ENCODE peak calls at places on chromosomes 6 and 20, in seven cellular contexts. Y is brain microvascular endothelial cell, D is PC-3, L is thoracic aorta, P is GM06990, W is K562, M is tibial nerve. C is an unnamed sample.

GRCh38 chr20:47258745-47259695 is 97.5 kb downstream of the ZMYND8 start:
- DNase-seq in W (no peak), Y (peak; percentile 66), L (peak; percentile 29), M (peak; percentile 43), P (peak; percentile 42), D (peak; percentile 17), C (no peak)

GRCh38 chr20:46323557-46323956 is 15.3 kb upstream of the CDH22 start:
- DNase-seq in L (no peak), P (no peak), W (no peak), M (no peak), D (no peak), Y (no peak), C (no peak)

GRCh38 chr6:119308048-119308570 is 41.5 kb downstream of the MAN1A1 start:
- DNase-seq in Y (peak; percentile 49), D (peak; percentile 78), L (no peak), M (no peak), W (peak; percentile 60), P (no peak), C (peak; percentile 32)

GRCh38 chr20:50783390-50783789 is 11.5 kb upstream of the BCAS4 start:
- DNase-seq in L (no peak), M (no peak), W (no peak), D (no peak), P (no peak), Y (no peak), C (no peak)

GRCh38 chr6:39980839-39981580 is 46.7 kb upstream of the MOCS1 start:
- DNase-seq in Y (peak; percentile 51), M (peak; percentile 65), W (peak; percentile 78), P (no peak), L (no peak), D (peak; percentile 50), C (no peak)

GRCh38 chr6:151763303-151763702 is 44.2 kb upstream of the ESR1 start:
- DNase-seq in M (peak; percentile 26), Y (peak; percentile 52), L (no peak), D (peak; percentile 69), P (no peak), W (no peak), C (no peak)

GRCh38 chr20:4025125-4025524 is 9.8 kb upstream of the RNF24 start:
- DNase-seq in M (no peak), L (no peak), P (no peak), D (no peak), Y (no peak), W (no peak), C (no peak)

GRCh38 chr6:90121982-90122381 is 174.7 kb downstream of the BACH2 start:
- DNase-seq in W (no peak), L (no peak), P (peak; percentile 15), M (no peak), Y (no peak), D (peak; percentile 15), C (peak; percentile 66)

GRCh38 chr6:162184465-162184864 is 543.1 kb downstream of the PRKN start:
- DNase-seq in W (no peak), M (no peak), D (no peak), Y (peak; percentile 89), L (no peak), P (no peak), C (no peak)

GRCh38 chr6:91476000-91476399 is 889.1 kb upstream of the MAP3K7 start:
- DNase-seq in D (peak; percentile 82), M (no peak), W (no peak), P (no peak), Y (peak; percentile 75), L (no peak), C (peak; percentile 76)

GRCh38 chr6:2216794-2217383 is 28.5 kb downstream of the GMDS start:
- DNase-seq in Y (no peak), W (no peak), D (no peak), M (no peak), P (no peak), L (no peak), C (no peak)

GRCh38 chr20:20864346-20865096 is 152.1 kb upstream of the RALGAPA2 start:
- DNase-seq in W (peak; percentile 17), Y (no peak), P (no peak), L (no peak), D (peak; percentile 51), M (no peak), C (no peak)

GRCh38 chr6:89894169-89894568 is at the start of gene GJA10:
- DNase-seq in L (no peak), M (no peak), Y (no peak), P (no peak), D (no peak), W (no peak), C (no peak)

GRCh38 chr20:4919047-4919704 is 82.1 kb downstream of the SLC23A2 start:
- DNase-seq in Y (no peak), D (no peak), M (no peak), W (no peak), P (no peak), L (no peak), C (no peak)

GRCh38 chr20:40592891-40593290 is 96.1 kb downstream of the MAFB start:
- DNase-seq in P (no peak), Y (no peak), W (no peak), M (no peak), L (no peak), D (no peak), C (no peak)

GRCh38 chr6:56450882-56451739 is 191.6 kb downstream of the DST start:
- DNase-seq in M (no peak), D (no peak), Y (peak; percentile 29), W (no peak), L (no peak), P (no peak), C (peak; percentile 64)

GRCh38 chr6:31007694-31008093 is 2.6 kb upstream of the MUC22 start:
- DNase-seq in Y (peak; percentile 82), M (no peak), P (no peak), W (no peak), L (no peak), D (peak; percentile 97), C (peak; percentile 32)

GRCh38 chr20:40009542-40009941 is 679.5 kb downstream of the MAFB start:
- DNase-seq in W (no peak), D (no peak), M (no peak), Y (peak; percentile 18), L (no peak), P (no peak), C (no peak)

GRCh38 chr20:24034820-24035219 is 46.2 kb upstream of the GGTLC1 start:
- DNase-seq in P (no peak), W (no peak), L (no peak), M (no peak), D (peak; percentile 99), Y (peak; percentile 22), C (peak; percentile 76)

GRCh38 chr6:170129691-170130171 is 161.1 kb downstream of the DLL1 start:
- DNase-seq in M (no peak), P (no peak), L (no peak), W (no peak), D (peak; percentile 3), Y (no peak), C (peak; percentile 47)

DNA sequence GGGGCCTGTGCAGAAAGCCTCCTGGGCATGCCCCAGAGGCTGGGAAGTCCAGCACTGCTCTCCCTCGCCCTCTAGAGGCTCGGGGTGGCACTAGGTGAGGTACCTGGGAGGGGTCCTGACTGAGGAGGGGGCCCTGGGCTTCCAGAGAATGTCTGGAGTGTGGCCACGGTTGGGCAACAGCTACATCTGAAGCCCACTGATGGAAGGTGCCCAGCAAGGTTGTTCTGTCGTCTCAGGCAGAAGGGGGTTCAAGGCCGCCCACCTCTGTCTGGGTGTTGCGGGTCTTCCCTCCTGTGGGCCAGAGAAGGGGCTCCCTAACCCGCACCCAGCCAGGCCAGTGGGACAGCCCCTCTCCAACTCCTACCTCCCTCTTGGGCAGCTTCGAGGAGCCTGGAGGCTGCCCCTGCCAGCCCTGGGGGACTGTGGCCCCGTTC is 11.4 kb upstream of the VEGFA start:
- DNase-seq in W (peak; percentile 57), M (no peak), Y (no peak), P (no peak), D (peak; percentile 30), L (no peak), C (no peak)
- H3K27me3 ChIP-seq in W (peaks cover 31% of the 10 kb centered on the region), M (no peaks in the 10 kb centered on the region), Y (peaks cover 15% of the 10 kb centered on the region), P (no peaks in the 10 kb centered on the region), D (no peaks in the 10 kb centered on the region), L (no peaks in the 10 kb centered on the region), C (no peaks in the 10 kb centered on the region)

GRCh38 chr20:35135867-35136586 is 11.1 kb downstream of the EDEM2 start:
- DNase-seq in Y (no peak), L (peak; percentile 20), M (peak; percentile 48), P (no peak), D (no peak), W (peak; percentile 38), C (no peak)
- H3K36me3 ChIP-seq in Y (peaks cover 20% of the 10 kb centered on the region), L (peaks cover 24% of the 10 kb centered on the region), M (no peaks in the 10 kb centered on the region), P (peaks cover 24% of the 10 kb centered on the region), D (peaks cover 11% of the 10 kb centered on the region), W (peaks cover 45% of the 10 kb centered on the region), C (peaks cover 44% of the 10 kb centered on the region)

DNA sequence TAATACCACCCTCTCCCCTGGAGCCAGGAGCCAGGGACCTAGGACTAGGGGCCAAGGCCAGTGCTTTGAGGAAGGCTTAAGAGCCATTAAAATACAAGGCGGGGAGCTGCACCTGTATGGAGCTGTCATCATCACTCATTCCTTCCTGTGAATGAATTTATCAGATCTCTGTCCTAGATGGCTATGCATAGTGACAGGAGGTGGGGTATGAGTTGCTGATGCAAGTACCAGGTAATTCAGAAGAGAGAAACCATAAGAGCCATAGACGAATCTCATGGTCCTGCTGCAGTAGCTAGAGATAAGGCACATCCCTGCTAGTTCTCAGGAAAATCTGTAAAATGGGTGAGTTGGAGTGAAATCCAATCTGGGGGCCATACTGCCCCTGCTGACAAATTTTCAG is 10.3 kb downstream of the GRM4 start:
- DNase-seq in P (no peak), D (no peak), M (no peak), Y (no peak), W (no peak), L (no peak), C (no peak)
- H3K27me3 ChIP-seq in P (no peaks in the 10 kb centered on the region), D (peaks cover 25% of the 10 kb centered on the region), M (no peaks in the 10 kb centered on the region), Y (peaks cover 24% of the 10 kb centered on the region), W (peaks cover 44% of the 10 kb centered on the region), L (peaks cover 8% of the 10 kb centered on the region), C (no peaks in the 10 kb centered on the region)

GRCh38 chr6:36976005-36976261 is 10.1 kb downstream of the MTCH1 start:
- DNase-seq in D (no peak), P (no peak), W (peak; percentile 50), M (no peak), Y (no peak), L (no peak), C (no peak)

GRCh38 chr6:36976509-36976908 is 9.5 kb downstream of the MTCH1 start:
- DNase-seq in L (no peak), W (no peak), M (no peak), P (no peak), Y (no peak), D (no peak), C (no peak)

GRCh38 chr6:36976931-36977330 is 9.1 kb downstream of the MTCH1 start:
- DNase-seq in W (no peak), P (no peak), Y (no peak), M (no peak), L (no peak), D (no peak), C (no peak)

GRCh38 chr6:36978687-36979086 is 7.3 kb downstream of the MTCH1 start:
- DNase-seq in D (no peak), L (no peak), W (no peak), M (no peak), Y (no peak), P (no peak), C (no peak)

DNA sequence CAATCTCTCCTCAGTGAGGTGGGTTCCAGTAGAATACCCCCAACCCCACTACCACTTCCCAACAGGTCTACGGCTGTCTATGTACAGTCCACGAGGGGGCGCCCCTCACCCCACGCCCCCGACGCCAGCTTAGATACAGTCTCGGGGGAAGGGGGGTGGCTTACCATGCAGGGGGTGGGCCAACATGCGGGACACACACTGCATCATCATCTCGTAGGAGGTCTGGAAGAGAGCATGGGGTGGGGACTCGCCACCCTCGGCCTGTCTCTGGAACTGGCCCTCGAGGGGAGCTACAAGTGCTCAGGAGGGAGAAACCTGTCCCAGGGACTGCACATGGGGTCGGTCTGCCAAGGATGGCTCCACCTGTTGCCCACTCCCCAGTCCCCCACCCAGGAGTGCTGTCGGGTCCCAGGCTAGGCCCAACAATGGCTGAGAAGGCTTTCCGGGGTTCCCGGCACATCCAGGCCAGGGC is 8.5 kb downstream of the MTCH1 start:
- DNase-seq in W (peak; percentile 67), D (no peak), M (no peak), P (peak; percentile 51), L (no peak), Y (no peak), C (no peak)
- H3K36me3 ChIP-seq in W (peaks cover 97% of the 10 kb centered on the region), D (peaks cover 67% of the 10 kb centered on the region), M (peaks cover 12% of the 10 kb centered on the region), P (peaks cover 51% of the 10 kb centered on the region), L (peaks cover 63% of the 10 kb centered on the region), Y (peaks cover 70% of the 10 kb centered on the region), C (peaks cover 87% of the 10 kb centered on the region)

C was measured in MG63.